ENCODE peak calls at places on chromosomes 3 and 15, in nine cellular contexts. B is epithelial cell of esophagus, Q is NT2/D1, F is adrenal gland, L is neuronal stem cell, R is right cardiac atrium, H is body of pancreas, E is BJ, I is heart right ventricle. Z is an unnamed sample.
A peak's percentile ranks its signal among the peaks of the same experiment; 100 is the strongest.

GRCh38 chr15:68228971-68229385 is 550 bp downstream of the CLN6 start:
- DNase-seq in Q (no peak), R (no peak), H (no peak), I (no peak), E (no peak), L (no peak), F (peak; percentile 19), B (no peak), Z (no peak)

GRCh38 chr15:79515628-79516027 is 83.5 kb downstream of the MINAR1 start:
- DNase-seq in E (no peak), H (no peak), F (no peak), I (no peak), B (no peak), R (no peak), Q (no peak), L (no peak), Z (no peak)

GRCh38 chr3:149224736-149225594 is 3.3 kb upstream of the CP start:
- DNase-seq in H (peak; percentile 52), Q (no peak), I (no peak), B (peak; percentile 89), E (peak; percentile 39), R (no peak), L (no peak), F (peak; percentile 59), Z (no peak)

GRCh38 chr15:59398220-59398619 is 25.5 kb upstream of the MYO1E start:
- DNase-seq in Q (no peak), I (no peak), F (no peak), H (no peak), R (no peak), L (no peak), E (no peak), B (no peak), Z (no peak)

GRCh38 chr3:33145901-33146580 is 32.2 kb downstream of the CRTAP start:
- DNase-seq in R (no peak), H (no peak), L (no peak), Q (no peak), E (no peak), I (no peak), B (no peak), F (no peak), Z (no peak)

GRCh38 chr15:67685008-67685599 is 140.2 kb upstream of the SKOR1 start:
- DNase-seq in R (no peak), Q (peak; percentile 5), I (no peak), E (no peak), F (no peak), H (no peak), L (peak; percentile 44), B (peak; percentile 39), Z (no peak)

GRCh38 chr3:16357191-16357590 is 92.2 kb downstream of the OXNAD1 start:
- DNase-seq in L (no peak), Q (no peak), H (no peak), R (no peak), I (no peak), E (no peak), F (no peak), B (no peak), Z (no peak)

GRCh38 chr15:52745326-52746161 is 44.6 kb downstream of the ONECUT1 start:
- DNase-seq in L (no peak), R (no peak), H (no peak), I (no peak), B (no peak), E (no peak), Q (peak; percentile 6), F (no peak), Z (no peak)

GRCh38 chr3:158057666-158058065 is 48.6 kb downstream of the SHOX2 start:
- DNase-seq in F (no peak), Q (no peak), E (no peak), B (no peak), I (no peak), L (no peak), H (no peak), R (no peak), Z (no peak)

GRCh38 chr3:128322030-128323022 is 144.4 kb downstream of the DNAJB8 start:
- DNase-seq in I (peak; percentile 42), L (no peak), R (peak; percentile 53), H (peak; percentile 78), Q (peak; percentile 57), F (peak; percentile 50), E (no peak), B (peak; percentile 69), Z (peak; percentile 50)

GRCh38 chr3:159635047-159635641 is 353.5 kb upstream of the IL12A start:
- DNase-seq in Q (no peak), L (no peak), F (no peak), E (no peak), H (no peak), B (peak; percentile 84), I (no peak), R (no peak), Z (no peak)

GRCh38 chr15:25455244-25455643 is 16.4 kb upstream of the UBE3A start:
- DNase-seq in F (no peak), R (no peak), E (no peak), Q (no peak), H (no peak), I (no peak), L (no peak), B (no peak), Z (no peak)

GRCh38 chr3:170055209-170055608 is 17.4 kb downstream of the GPR160 start:
- DNase-seq in R (no peak), H (no peak), Q (no peak), E (no peak), F (no peak), B (peak; percentile 65), I (no peak), L (no peak), Z (no peak)

GRCh38 chr3:22284559-22284958 is 533.5 kb upstream of the ZNF385D start:
- DNase-seq in L (no peak), E (no peak), H (no peak), I (no peak), R (no peak), F (no peak), B (peak; percentile 9), Q (no peak), Z (no peak)

GRCh38 chr15:88470625-88471372 is 3.3 kb downstream of the MRPS11 start:
- DNase-seq in E (no peak), L (no peak), I (no peak), F (no peak), R (no peak), Q (no peak), H (no peak), B (no peak), Z (no peak)

GRCh38 chr15:101458908-101459578 is 30.5 kb downstream of the PCSK6 start:
- DNase-seq in R (peak; percentile 51), E (no peak), L (no peak), Q (no peak), I (no peak), H (no peak), B (no peak), F (no peak), Z (no peak)

GRCh38 chr15:90336705-90337141 is 15.4 kb upstream of the ZNF774 start:
- DNase-seq in E (peak; percentile 63), R (no peak), Q (no peak), B (peak; percentile 96), F (no peak), H (peak; percentile 55), I (peak; percentile 13), L (no peak), Z (no peak)

GRCh38 chr3:8996681-8997121 is 33.4 kb upstream of the RAD18 start:
- DNase-seq in R (peak; percentile 49), H (peak; percentile 61), F (peak; percentile 29), I (peak; percentile 74), L (no peak), Q (no peak), E (peak; percentile 16), B (no peak), Z (no peak)

GRCh38 chr3:14216257-14217048 is 37.8 kb downstream of the LSM3 start:
- DNase-seq in Q (peak; percentile 42), F (peak; percentile 62), R (peak; percentile 38), I (peak; percentile 67), H (no peak), B (no peak), L (peak; percentile 74), E (no peak), Z (peak; percentile 40)

GRCh38 chr3:25468866-25469319 is 40.8 kb downstream of the RARB start:
- DNase-seq in E (peak; percentile 96), H (peak; percentile 32), B (peak; percentile 21), I (peak; percentile 72), F (peak; percentile 59), R (peak; percentile 78), Q (no peak), L (no peak), Z (no peak)

GRCh38 chr15:47778263-47778770 is 61.0 kb downstream of the SEMA6D start:
- DNase-seq in Q (peak; percentile 18), F (no peak), I (no peak), L (no peak), B (no peak), E (no peak), H (no peak), R (no peak), Z (no peak)
- H3K4me3 ChIP-seq in Q (no peak overlapping the region), F (no peak overlapping the region), I (no peak overlapping the region), L (no peak overlapping the region), B (no peak overlapping the region), E (no peak overlapping the region), H (no peak overlapping the region), R (no peak overlapping the region), Z (no peak overlapping the region)

GRCh38 chr3:135966875-135967274 is 1.3 kb downstream of the PPP2R3A start:
- DNase-seq in H (no peak), B (no peak), L (no peak), E (no peak), R (no peak), F (no peak), I (no peak), Q (no peak), Z (no peak)
- H3K4me3 ChIP-seq in H (peak overlapping the region; percentile 65), B (peak overlapping the region; percentile 60), L (peak overlapping the region; percentile 71), E (peak overlapping the region; percentile 60), R (peak overlapping the region; percentile 75), F (no peak overlapping the region), I (peak overlapping the region; percentile 69), Q (peak overlapping the region; percentile 79), Z (no peak overlapping the region)

GRCh38 chr3:71055602-71056001 is 527.9 kb downstream of the FOXP1 start:
- DNase-seq in Q (no peak), B (peak; percentile 58), L (no peak), I (no peak), H (no peak), E (no peak), R (no peak), F (no peak), Z (no peak)
- H3K4me3 ChIP-seq in Q (no peak overlapping the region), B (no peak overlapping the region), L (no peak overlapping the region), I (peak overlapping the region; percentile 6), H (no peak overlapping the region), E (no peak overlapping the region), R (no peak overlapping the region), F (no peak overlapping the region), Z (no peak overlapping the region)

DNA sequence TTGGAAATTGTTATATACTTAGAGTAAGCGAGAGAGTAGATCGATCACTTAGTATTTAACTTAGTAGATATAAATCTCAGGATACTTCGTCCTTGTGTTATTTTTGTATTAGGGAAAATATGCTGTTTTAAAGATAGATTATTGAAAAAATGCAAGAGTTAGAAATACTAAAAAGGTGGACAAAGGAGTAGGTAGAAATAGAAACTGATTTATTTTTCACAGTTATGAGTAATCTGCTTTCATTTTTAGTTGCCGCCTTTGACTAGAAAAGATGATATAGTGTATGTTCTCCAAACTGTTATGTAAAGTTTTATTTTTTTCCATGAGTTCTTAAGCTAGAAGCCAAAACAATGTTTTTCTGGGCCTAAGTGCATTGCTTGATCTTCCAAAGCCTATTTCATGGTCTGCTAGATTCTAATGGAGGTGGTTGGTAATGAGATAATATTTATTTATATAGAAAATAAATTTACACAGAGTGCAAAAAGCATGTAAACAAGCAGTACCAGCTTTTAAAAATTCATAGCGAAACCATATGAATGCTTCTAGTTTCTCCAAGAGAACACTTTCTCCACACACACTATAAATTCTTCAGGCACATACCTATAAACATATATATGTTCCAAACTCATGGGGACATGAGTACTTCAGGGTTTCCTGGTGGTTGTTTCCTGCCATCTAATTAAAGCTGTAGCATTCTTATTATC is 61.1 kb downstream of the DIPK2A start:
- DNase-seq in E (no peak), F (no peak), R (no peak), Q (no peak), L (no peak), I (no peak), B (no peak), H (no peak), Z (no peak)
- H3K4me3 ChIP-seq in E (no peak overlapping the region), F (no peak overlapping the region), R (no peak overlapping the region), Q (no peak overlapping the region), L (no peak overlapping the region), I (no peak overlapping the region), B (no peak overlapping the region), H (no peak overlapping the region), Z (no peak overlapping the region)